ENCODE peak calls at places on chromosomes 11 and 22, in seven cellular contexts. One of them, this sample, is unnamed.

GRCh38 chr22:31230871-31231621 is 18.9 kb downstream of the LIMK2 start:
- DNase-seq in anterior cingulate cortex: no peak
- DNase-seq in NCI-H1436: peak
- DNase-seq in BE2C: peak
- DNase-seq in iris pigment epithelial cell: peak
- DNase-seq in NCI-H2107: peak
- DNase-seq in heart right ventricle: peak
- DNase-seq in this sample: peak

GRCh38 chr11:1277936-1278512 is 31.4 kb downstream of the TOLLIP start:
- DNase-seq in anterior cingulate cortex: no peak
- DNase-seq in NCI-H1436: no peak
- DNase-seq in BE2C: no peak
- DNase-seq in iris pigment epithelial cell: no peak
- DNase-seq in NCI-H2107: no peak
- DNase-seq in heart right ventricle: no peak
- DNase-seq in this sample: no peak

GRCh38 chr11:117928818-117929567 is at the start of gene TMPRSS13:
- DNase-seq in anterior cingulate cortex: no peak
- DNase-seq in NCI-H1436: no peak
- DNase-seq in BE2C: no peak
- DNase-seq in iris pigment epithelial cell: no peak
- DNase-seq in NCI-H2107: no peak
- DNase-seq in heart right ventricle: no peak
- DNase-seq in this sample: no peak

GRCh38 chr22:50628543-50629134 is 687 bp upstream of the ARSA start:
- DNase-seq in anterior cingulate cortex: no peak
- DNase-seq in NCI-H1436: no peak
- DNase-seq in BE2C: no peak
- DNase-seq in iris pigment epithelial cell: no peak
- DNase-seq in NCI-H2107: no peak
- DNase-seq in heart right ventricle: no peak
- DNase-seq in this sample: no peak

GRCh38 chr11:63670738-63671321 is 346 bp downstream of the ATL3 start:
- DNase-seq in anterior cingulate cortex: peak
- DNase-seq in NCI-H1436: peak
- DNase-seq in BE2C: peak
- DNase-seq in iris pigment epithelial cell: no peak
- DNase-seq in NCI-H2107: peak
- DNase-seq in heart right ventricle: peak
- DNase-seq in this sample: peak

GRCh38 chr11:116062526-116063171 is 558.4 kb upstream of the CADM1 start:
- DNase-seq in anterior cingulate cortex: no peak
- DNase-seq in NCI-H1436: no peak
- DNase-seq in BE2C: peak
- DNase-seq in iris pigment epithelial cell: no peak
- DNase-seq in NCI-H2107: no peak
- DNase-seq in heart right ventricle: no peak
- DNase-seq in this sample: no peak

GRCh38 chr22:28841111-28841510 is 40.7 kb upstream of the XBP1 start:
- DNase-seq in anterior cingulate cortex: no peak
- DNase-seq in NCI-H1436: no peak
- DNase-seq in BE2C: no peak
- DNase-seq in iris pigment epithelial cell: no peak
- DNase-seq in NCI-H2107: no peak
- DNase-seq in heart right ventricle: no peak
- DNase-seq in this sample: no peak

GRCh38 chr22:22810018-22810427 is 77.6 kb upstream of the IGLL5 start:
- DNase-seq in anterior cingulate cortex: no peak
- DNase-seq in NCI-H1436: no peak
- DNase-seq in BE2C: peak
- DNase-seq in iris pigment epithelial cell: peak
- DNase-seq in NCI-H2107: no peak
- DNase-seq in heart right ventricle: no peak
- DNase-seq in this sample: peak

GRCh38 chr11:66418986-66419308 is 1.9 kb upstream of the NPAS4 start:
- DNase-seq in anterior cingulate cortex: no peak
- DNase-seq in NCI-H1436: no peak
- DNase-seq in BE2C: no peak
- DNase-seq in iris pigment epithelial cell: no peak
- DNase-seq in NCI-H2107: no peak
- DNase-seq in heart right ventricle: no peak
- DNase-seq in this sample: no peak

GRCh38 chr22:21754523-21755128 is 19.0 kb upstream of the YPEL1 start:
- DNase-seq in anterior cingulate cortex: peak
- DNase-seq in NCI-H1436: peak
- DNase-seq in BE2C: peak
- DNase-seq in iris pigment epithelial cell: no peak
- DNase-seq in NCI-H2107: no peak
- DNase-seq in heart right ventricle: no peak
- DNase-seq in this sample: no peak

GRCh38 chr11:74321487-74322188 is 10.2 kb upstream of the P4HA3 start:
- DNase-seq in anterior cingulate cortex: no peak
- DNase-seq in NCI-H1436: no peak
- DNase-seq in BE2C: peak
- DNase-seq in iris pigment epithelial cell: peak
- DNase-seq in NCI-H2107: no peak
- DNase-seq in heart right ventricle: peak
- DNase-seq in this sample: no peak

GRCh38 chr11:18223937-18224387 is 12.6 kb downstream of the SAA4 start:
- DNase-seq in anterior cingulate cortex: no peak
- DNase-seq in NCI-H1436: no peak
- DNase-seq in BE2C: no peak
- DNase-seq in iris pigment epithelial cell: no peak
- DNase-seq in NCI-H2107: no peak
- DNase-seq in heart right ventricle: no peak
- DNase-seq in this sample: no peak

GRCh38 chr22:49197500-49197899 is 630.2 kb downstream of the BRD1 start:
- DNase-seq in anterior cingulate cortex: no peak
- DNase-seq in NCI-H1436: no peak
- DNase-seq in BE2C: no peak
- DNase-seq in iris pigment epithelial cell: no peak
- DNase-seq in NCI-H2107: peak
- DNase-seq in heart right ventricle: no peak
- DNase-seq in this sample: peak

GRCh38 chr11:2808850-2809847 is 76.4 kb downstream of the CDKN1C start:
- DNase-seq in anterior cingulate cortex: no peak
- DNase-seq in NCI-H1436: no peak
- DNase-seq in BE2C: no peak
- DNase-seq in iris pigment epithelial cell: no peak
- DNase-seq in NCI-H2107: no peak
- DNase-seq in heart right ventricle: no peak
- DNase-seq in this sample: no peak

GRCh38 chr11:67022961-67023956 is at the start of gene SYT12:
- DNase-seq in anterior cingulate cortex: peak
- DNase-seq in NCI-H1436: no peak
- DNase-seq in BE2C: no peak
- DNase-seq in iris pigment epithelial cell: peak
- DNase-seq in NCI-H2107: no peak
- DNase-seq in heart right ventricle: no peak
- DNase-seq in this sample: no peak

GRCh38 chr11:117239295-117239694 is 6.8 kb downstream of the RNF214 start:
- DNase-seq in anterior cingulate cortex: no peak
- DNase-seq in NCI-H1436: no peak
- DNase-seq in BE2C: no peak
- DNase-seq in iris pigment epithelial cell: peak
- DNase-seq in NCI-H2107: no peak
- DNase-seq in heart right ventricle: no peak
- DNase-seq in this sample: no peak

GRCh38 chr22:42939451-42939881 is 75.5 kb downstream of the PACSIN2 start:
- DNase-seq in anterior cingulate cortex: no peak
- DNase-seq in NCI-H1436: no peak
- DNase-seq in BE2C: no peak
- DNase-seq in iris pigment epithelial cell: no peak
- DNase-seq in NCI-H2107: no peak
- DNase-seq in heart right ventricle: no peak
- DNase-seq in this sample: no peak

GRCh38 chr11:45304992-45305335 is 18.8 kb upstream of the SYT13 start:
- DNase-seq in anterior cingulate cortex: no peak
- DNase-seq in NCI-H1436: no peak
- DNase-seq in BE2C: no peak
- DNase-seq in iris pigment epithelial cell: no peak
- DNase-seq in NCI-H2107: no peak
- DNase-seq in heart right ventricle: no peak
- DNase-seq in this sample: no peak